ENCODE peak calls at places on chromosomes 12 and 14, in nine cellular contexts. X, N, E, C, L, I, S, O and M are unnamed samples.

GRCh38 chr12:77152623-77153193 is 87.3 kb upstream of the E2F7 start:
- DNase-seq in X (no peak), N (no peak), E (peak; percentile 63), C (no peak), L (peak; percentile 59), I (no peak), S (no peak), O (no peak), M (no peak)

GRCh38 chr12:93089805-93090569 is 160.9 kb upstream of the EEA1 start:
- DNase-seq in X (no peak), N (no peak), E (peak; percentile 33), C (peak; percentile 13), L (peak; percentile 59), I (no peak), S (no peak), O (peak; percentile 46), M (peak; percentile 82)

GRCh38 chr12:91178139-91178561 is 4.5 kb downstream of the DCN start:
- DNase-seq in X (no peak), N (no peak), E (peak; percentile 66), C (no peak), L (peak; percentile 21), I (no peak), S (no peak), O (no peak), M (peak; percentile 16)

GRCh38 chr12:93273834-93274705 is 103.7 kb upstream of the NUDT4 start:
- DNase-seq in X (no peak), N (no peak), E (no peak), C (no peak), L (no peak), I (no peak), S (no peak), O (no peak), M (no peak)

GRCh38 chr14:59850458-59850857 is 20.1 kb downstream of the RTN1 start:
- DNase-seq in X (no peak), N (no peak), E (no peak), C (no peak), L (no peak), I (no peak), S (no peak), O (no peak), M (no peak)

GRCh38 chr14:70707138-70708038 is 65.7 kb downstream of the TTC9 start:
- DNase-seq in X (peak; percentile 49), N (peak; percentile 62), E (peak; percentile 53), C (no peak), L (peak; percentile 57), I (no peak), S (no peak), O (peak; percentile 34), M (peak; percentile 81)

GRCh38 chr12:43444940-43445564 is 107.0 kb downstream of the ADAMTS20 start:
- DNase-seq in X (peak; percentile 50), N (peak; percentile 20), E (peak; percentile 60), C (peak; percentile 34), L (peak; percentile 78), I (peak; percentile 54), S (peak; percentile 19), O (no peak), M (peak; percentile 18)

GRCh38 chr12:3520711-3521110 is 29.7 kb downstream of the PRMT8 start:
- DNase-seq in X (no peak), N (no peak), E (no peak), C (no peak), L (no peak), I (no peak), S (no peak), O (no peak), M (no peak)

GRCh38 chr12:100593490-100593889 is 20.0 kb downstream of the GAS2L3 start:
- DNase-seq in X (no peak), N (no peak), E (peak; percentile 37), C (no peak), L (no peak), I (no peak), S (no peak), O (no peak), M (no peak)

GRCh38 chr14:20632448-20632830 is 9.1 kb downstream of the OR6S1 start:
- DNase-seq in X (no peak), N (no peak), E (no peak), C (no peak), L (no peak), I (no peak), S (no peak), O (no peak), M (no peak)
- H3K4me3 ChIP-seq in X (no peak overlapping the region), N (peak overlapping the region; percentile 34), E (peak overlapping the region; percentile 50), C (peak overlapping the region; percentile 51), L (peak overlapping the region; percentile 7), I (peak overlapping the region; percentile 55), S (no peak overlapping the region), O (peak overlapping the region; percentile 11), M (peak overlapping the region; percentile 2)

GRCh38 chr14:100692256-100692655 is 34.4 kb upstream of the DLK1 start:
- DNase-seq in X (no peak), N (no peak), E (no peak), C (no peak), L (no peak), I (no peak), S (no peak), O (no peak), M (no peak)
- H3K4me3 ChIP-seq in X (no peak overlapping the region), N (no peak overlapping the region), E (no peak overlapping the region), C (no peak overlapping the region), L (no peak overlapping the region), I (no peak overlapping the region), S (no peak overlapping the region), O (no peak overlapping the region), M (no peak overlapping the region)

GRCh38 chr12:131829795-131830334 is 1.7 kb downstream of the MMP17 start:
- DNase-seq in X (no peak), N (no peak), E (no peak), C (no peak), L (peak; percentile 18), I (no peak), S (no peak), O (no peak), M (no peak)

GRCh38 chr12:131829351-131829794 is 1.2 kb downstream of the MMP17 start:
- DNase-seq in X (no peak), N (no peak), E (no peak), C (no peak), L (peak; percentile 18), I (no peak), S (no peak), O (no peak), M (no peak)

GRCh38 chr12:131826064-131826928 is 1.9 kb upstream of the MMP17 start:
- DNase-seq in X (no peak), N (no peak), E (no peak), C (no peak), L (peak; percentile 3), I (no peak), S (no peak), O (no peak), M (no peak)

GRCh38 chr12:131828671-131829350 is 618 bp downstream of the MMP17 start:
- DNase-seq in X (no peak), N (no peak), E (no peak), C (peak; percentile 12), L (peak; percentile 16), I (no peak), S (no peak), O (no peak), M (no peak)

DNA sequence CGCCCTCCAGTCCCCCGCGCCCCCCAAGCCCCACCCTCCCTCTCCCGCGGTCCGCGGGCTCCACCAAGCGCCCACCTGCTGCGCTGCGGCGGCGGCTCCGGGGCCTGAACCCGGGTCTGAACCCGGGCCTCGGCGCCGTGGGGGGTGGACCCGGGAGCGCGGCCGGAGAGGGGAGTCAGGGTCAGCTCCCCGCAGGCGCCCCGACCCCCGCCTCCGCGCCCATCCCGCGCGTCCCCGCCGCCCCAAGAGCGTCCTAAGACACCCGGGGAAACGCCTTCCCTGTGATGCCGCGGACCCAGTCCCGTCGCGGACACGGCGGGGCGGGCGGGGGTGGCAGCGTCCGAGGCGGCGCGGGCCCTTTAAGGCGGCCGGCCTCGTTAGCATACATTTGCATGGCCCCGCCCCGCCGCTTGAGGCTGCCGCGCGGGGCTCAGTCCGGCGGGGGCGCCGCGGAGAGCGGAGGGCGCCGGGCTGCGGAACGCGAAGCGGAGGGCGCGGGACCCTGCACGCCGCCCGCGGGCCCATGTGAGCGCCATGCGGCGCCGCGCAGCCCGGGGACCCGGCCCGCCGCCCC is at the start of gene MMP17:
- DNase-seq in X (no peak), N (no peak), E (peak; percentile 68), C (peak; percentile 18), L (peak; percentile 81), I (no peak), S (no peak), O (no peak), M (no peak)
- H3K4me3 ChIP-seq in X (peak within 1 kb of the TSS; percentile 34), N (peak within 1 kb of the TSS; percentile 47), E (peak within 1 kb of the TSS; percentile 76), C (peak within 1 kb of the TSS; percentile 17), L (no peak within 1 kb of the TSS), I (peak within 1 kb of the TSS; percentile 15), S (peak within 1 kb of the TSS; percentile 35), O (peak within 1 kb of the TSS; percentile 76), M (peak within 1 kb of the TSS; percentile 40)

DNA sequence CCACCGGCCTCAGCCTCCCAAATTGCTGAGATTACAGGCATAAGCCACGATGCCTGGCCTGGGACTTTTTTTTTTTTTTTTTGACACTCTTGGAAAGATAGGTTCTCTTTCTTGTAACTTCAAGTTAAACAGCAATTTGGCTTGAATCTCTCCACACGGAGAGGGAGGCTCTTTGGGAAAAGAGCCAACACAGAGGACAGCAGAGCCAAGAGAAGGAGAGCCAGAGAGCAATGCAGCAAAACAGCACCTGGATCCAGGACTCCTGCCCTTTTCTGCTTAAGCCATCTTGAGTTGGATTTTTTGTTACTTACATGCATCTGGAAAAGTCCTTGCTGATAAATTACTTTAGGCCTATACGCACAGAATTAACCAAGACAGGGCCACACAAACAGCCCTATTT is 176.8 kb downstream of the APAF1 start:
- DNase-seq in X (no peak), N (no peak), E (no peak), C (no peak), L (no peak), I (no peak), S (no peak), O (no peak), M (no peak)
- H3K4me3 ChIP-seq in X (no peak overlapping the region), N (no peak overlapping the region), E (no peak overlapping the region), C (no peak overlapping the region), L (no peak overlapping the region), I (no peak overlapping the region), S (no peak overlapping the region), O (no peak overlapping the region), M (no peak overlapping the region)

GRCh38 chr12:72273851-72274284 is 1.7 kb downstream of the TRHDE start:
- DNase-seq in X (no peak), N (peak; percentile 77), E (no peak), C (no peak), L (no peak), I (no peak), S (no peak), O (no peak), M (no peak)
- H3K4me3 ChIP-seq in X (peak overlapping the region; percentile 41), N (peak overlapping the region; percentile 65), E (peak overlapping the region; percentile 71), C (no peak overlapping the region), L (peak overlapping the region; percentile 80), I (no peak overlapping the region), S (no peak overlapping the region), O (peak overlapping the region; percentile 80), M (peak overlapping the region; percentile 96)